ENCODE peak calls at places on chromosome 4, in ten cellular contexts. J is transverse colon, Y is esophagus squamous epithelium, Z is ovary, B is fibroblast of mammary gland, G is AG09309, L is heart right ventricle, K is tibial artery, X is epithelial cell of esophagus, H is fibroblast of lung. U is an unnamed sample.

GRCh38 chr4:102778720-102779119 is 18.0 kb upstream of the MANBA start:
- DNase-seq in K (no peak), J (peak), G (no peak), Y (no peak), Z (no peak), L (no peak), X (peak), H (no peak), B (no peak), U (no peak)

GRCh38 chr4:151291485-151291884 is 14.5 kb downstream of the PRSS48 start:
- DNase-seq in X (no peak), Y (no peak), L (no peak), B (peak), H (no peak), G (no peak), Z (no peak), J (no peak), K (no peak), U (peak)

GRCh38 chr4:53587123-53587522 is 4.2 kb downstream of the LNX1 start:
- DNase-seq in K (no peak), J (no peak), X (no peak), Y (no peak), H (no peak), G (no peak), Z (no peak), B (no peak), L (no peak), U (no peak)

GRCh38 chr4:59994118-59994517 is 1206.0 kb upstream of the ADGRL3 start:
- DNase-seq in L (no peak), Y (no peak), G (no peak), Z (no peak), X (no peak), K (no peak), H (no peak), B (no peak), J (no peak), U (no peak)

GRCh38 chr4:10706236-10706635 is 21.7 kb upstream of the CLNK start:
- DNase-seq in X (peak), Y (no peak), Z (no peak), G (no peak), B (peak), K (no peak), J (no peak), H (peak), L (no peak), U (no peak)

GRCh38 chr4:18100657-18101056 is 79.1 kb upstream of the LCORL start:
- DNase-seq in J (no peak), Y (no peak), H (no peak), G (no peak), Z (no peak), B (no peak), L (no peak), K (no peak), X (no peak), U (no peak)

GRCh38 chr4:153466637-153467153 is 535 bp downstream of the TMEM131L start:
- DNase-seq in Z (peak), Y (no peak), G (no peak), B (no peak), J (no peak), L (peak), X (no peak), H (no peak), K (no peak), U (no peak)

GRCh38 chr4:155796031-155796430 is 37.2 kb downstream of the GUCY1B1 start:
- DNase-seq in B (peak), X (peak), Z (no peak), G (no peak), H (peak), J (no peak), K (no peak), Y (no peak), L (no peak), U (peak)

GRCh38 chr4:143095447-143095846 is 89.3 kb upstream of the USP38 start:
- DNase-seq in K (no peak), Z (no peak), J (no peak), H (no peak), G (no peak), L (no peak), Y (no peak), B (no peak), X (no peak), U (no peak)

GRCh38 chr4:151415978-151416377 is 7.0 kb downstream of the FHIP1A start:
- DNase-seq in B (peak), K (no peak), G (peak), L (no peak), Y (no peak), J (no peak), Z (no peak), X (peak), H (peak), U (peak)

GRCh38 chr4:86220137-86220536 is 139.7 kb downstream of the MAPK10 start:
- DNase-seq in Z (no peak), G (peak), J (no peak), B (peak), Y (no peak), K (no peak), X (peak), H (peak), L (no peak), U (peak)

GRCh38 chr4:9703391-9703790 is 78.0 kb upstream of the DRD5 start:
- DNase-seq in H (peak), K (peak), Y (no peak), Z (no peak), G (no peak), J (peak), B (peak), X (peak), L (peak), U (peak)

GRCh38 chr4:98653006-98653405 is 5.4 kb downstream of the TSPAN5 start:
- DNase-seq in Z (no peak), J (no peak), Y (no peak), H (peak), L (no peak), X (peak), G (peak), K (no peak), B (peak), U (peak)

GRCh38 chr4:165560941-165561340 is 182.1 kb downstream of the CPE start:
- DNase-seq in L (no peak), X (peak), Y (no peak), J (no peak), G (no peak), Z (no peak), H (no peak), B (peak), K (no peak), U (no peak)

GRCh38 chr4:183638436-183638835 is 20.5 kb downstream of the RWDD4 start:
- DNase-seq in K (no peak), L (no peak), H (no peak), X (peak), G (peak), J (no peak), B (no peak), Z (no peak), Y (no peak), U (no peak)

GRCh38 chr4:56164921-56165320 is 216.2 kb downstream of the CEP135 start:
- DNase-seq in B (no peak), L (no peak), H (no peak), X (no peak), J (no peak), Z (no peak), Y (no peak), K (no peak), G (no peak), U (no peak)

GRCh38 chr4:78629991-78630541 is 78.5 kb downstream of the ANXA3 start:
- DNase-seq in X (no peak), Z (no peak), Y (no peak), J (peak), H (no peak), G (no peak), K (peak), B (no peak), L (no peak), U (no peak)

GRCh38 chr4:100469555-100469954 is 48.3 kb downstream of the EMCN start:
- DNase-seq in H (no peak), L (no peak), X (no peak), J (no peak), Y (no peak), Z (no peak), G (no peak), K (no peak), B (no peak), U (no peak)

GRCh38 chr4:15294202-15294601 is 133.6 kb upstream of the C1QTNF7 start:
- DNase-seq in Z (no peak), K (no peak), Y (no peak), X (no peak), L (no peak), B (no peak), H (no peak), J (no peak), G (no peak), U (no peak)

GRCh38 chr4:140609548-140610425 is 41.0 kb upstream of the UCP1 start:
- DNase-seq in Z (no peak), B (peak), G (peak), K (no peak), L (no peak), J (no peak), H (peak), X (peak), Y (no peak), U (peak)

GRCh38 chr4:119209077-119209476 is 3.4 kb upstream of the USP53 start:
- DNase-seq in B (peak), Y (no peak), X (peak), Z (no peak), L (no peak), K (no peak), J (no peak), H (peak), G (peak), U (peak)

GRCh38 chr4:71545168-71545567 is 206.3 kb downstream of the SLC4A4 start:
- DNase-seq in Y (no peak), H (peak), K (no peak), X (no peak), B (peak), Z (no peak), G (peak), J (no peak), L (no peak), U (peak)

GRCh38 chr4:179867300-179867878 is 2375.8 kb upstream of the TENM3 start:
- DNase-seq in G (no peak), Z (no peak), H (peak), X (peak), K (no peak), B (peak), L (peak), Y (no peak), J (peak), U (peak)

GRCh38 chr4:5205981-5206380 is 154.7 kb downstream of the STK32B start:
- DNase-seq in B (no peak), J (no peak), G (no peak), K (no peak), X (no peak), H (no peak), Z (no peak), Y (no peak), L (no peak), U (no peak)

GRCh38 chr4:36348403-36348938 is 67.1 kb downstream of the DTHD1 start:
- DNase-seq in L (no peak), J (no peak), B (no peak), K (no peak), Z (no peak), Y (no peak), H (no peak), G (no peak), X (no peak), U (no peak)

GRCh38 chr4:169716677-169717076 is 41.1 kb downstream of the HPF1 start:
- DNase-seq in L (no peak), H (no peak), X (no peak), B (peak), J (no peak), Z (no peak), K (no peak), G (no peak), Y (no peak), U (peak)

GRCh38 chr4:100421356-100421978 is 96.4 kb downstream of the EMCN start:
- DNase-seq in L (no peak), G (no peak), Y (no peak), J (no peak), B (peak), K (no peak), X (peak), Z (no peak), H (peak), U (peak)

GRCh38 chr4:186946682-186947294 is 223.1 kb upstream of the FAT1 start:
- DNase-seq in G (no peak), X (peak), H (no peak), J (peak), K (no peak), Y (no peak), Z (no peak), L (no peak), B (peak), U (peak)

DNA sequence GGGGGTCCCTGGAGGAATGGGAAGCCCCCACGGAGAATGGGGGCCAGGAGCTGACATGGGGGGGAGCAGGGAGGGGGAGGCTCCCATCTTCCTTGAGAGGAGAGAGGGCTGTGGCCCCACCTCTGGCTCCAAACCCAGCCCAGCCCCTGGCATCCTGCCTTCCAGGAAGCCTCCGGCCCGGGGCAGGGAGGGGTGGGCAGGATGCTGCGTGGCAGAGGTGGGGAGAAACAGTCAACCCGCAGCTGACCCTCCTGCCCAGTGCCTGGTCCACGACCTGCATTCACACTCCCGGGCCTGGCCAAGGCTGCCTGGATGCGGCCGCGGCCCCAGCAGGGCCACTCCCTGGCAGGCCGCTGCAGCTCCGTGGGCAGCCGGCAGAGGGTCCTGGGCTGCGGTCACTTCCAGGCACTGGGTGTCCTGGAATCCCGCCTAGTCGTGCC is 39.0 kb downstream of the CPLX1 start:
- DNase-seq in K (no peak), G (no peak), B (no peak), Z (no peak), X (no peak), Y (no peak), J (no peak), L (peak), H (no peak), U (no peak)
- H3K4me3 ChIP-seq in K (peak), G (no peak), B (no peak), Z (peak), X (no peak), Y (no peak), J (peak), L (peak), H (no peak), U (no peak)

DNA sequence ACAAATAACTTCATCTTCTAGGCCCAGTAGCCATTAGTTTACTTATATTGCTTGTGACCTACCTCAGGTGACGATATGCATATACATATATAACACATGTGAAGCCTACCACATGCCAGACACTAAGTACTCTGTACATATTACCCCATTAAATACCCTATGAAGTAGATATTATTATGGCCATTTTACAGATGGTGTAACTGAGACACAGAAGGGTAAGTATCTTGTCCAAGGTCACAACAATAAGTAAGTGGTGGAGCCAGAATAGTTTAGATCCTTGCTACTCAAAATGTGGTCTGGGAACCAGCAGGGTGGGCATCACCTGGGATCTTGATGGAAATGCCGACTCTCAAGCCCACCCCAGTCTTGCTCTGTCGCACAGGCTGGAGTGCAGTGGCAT is 78.1 kb upstream of the RAPGEF2 start:
- DNase-seq in J (no peak), H (no peak), K (no peak), L (no peak), G (no peak), Y (no peak), B (no peak), Z (no peak), X (no peak), U (no peak)
- TF ChIP-seq CTCF in J (no peak), H (no peak), K (no peak), L (no peak), G (no peak), Y (no peak), B (no peak), Z (no peak), X (no peak), U (no peak)

DNA sequence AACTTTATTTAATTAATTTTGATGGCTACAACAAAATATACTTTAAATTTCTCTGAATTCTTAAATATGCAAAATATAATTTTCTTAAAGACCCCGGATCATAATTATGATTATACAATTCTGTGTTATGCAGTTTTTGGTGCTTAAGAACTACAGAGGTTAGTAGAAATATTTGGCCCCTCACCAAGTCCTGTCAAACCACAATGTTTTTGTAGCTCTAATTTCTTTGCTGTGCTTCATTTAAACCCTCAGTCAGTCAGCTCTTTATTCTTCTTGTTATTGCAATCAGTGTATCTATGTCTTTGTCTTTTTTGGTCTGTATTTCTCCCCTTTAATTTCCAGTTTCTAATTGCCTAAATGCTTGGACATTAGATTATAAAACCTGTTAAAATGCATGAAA is 186.1 kb downstream of the CAMK2D start:
- DNase-seq in H (peak), Z (no peak), K (no peak), G (no peak), B (peak), X (no peak), J (no peak), L (no peak), Y (no peak), U (peak)
- H3K4me3 ChIP-seq in H (no peak), Z (no peak), K (no peak), G (no peak), B (no peak), X (no peak), J (no peak), L (no peak), Y (no peak), U (no peak)

GRCh38 chr4:157217708-157218107 is 2.8 kb upstream of the GRIA2 start:
- DNase-seq in G (no peak), B (peak), H (peak), L (no peak), Y (no peak), J (no peak), K (no peak), X (peak), Z (no peak), U (peak)
- TF ChIP-seq CTCF in G (peak), B (peak), H (peak), L (peak), Y (peak), J (peak), K (peak), X (peak), Z (no peak), U (peak)

GRCh38 chr4:37480509-37480908 is 205.7 kb downstream of the RELL1 start:
- DNase-seq in X (no peak), J (no peak), Y (no peak), H (no peak), G (no peak), B (no peak), K (no peak), Z (no peak), L (no peak), U (no peak)
- H3K4me3 ChIP-seq in X (no peak), J (no peak), Y (no peak), H (no peak), G (no peak), B (no peak), K (no peak), Z (no peak), L (no peak), U (no peak)

DNA sequence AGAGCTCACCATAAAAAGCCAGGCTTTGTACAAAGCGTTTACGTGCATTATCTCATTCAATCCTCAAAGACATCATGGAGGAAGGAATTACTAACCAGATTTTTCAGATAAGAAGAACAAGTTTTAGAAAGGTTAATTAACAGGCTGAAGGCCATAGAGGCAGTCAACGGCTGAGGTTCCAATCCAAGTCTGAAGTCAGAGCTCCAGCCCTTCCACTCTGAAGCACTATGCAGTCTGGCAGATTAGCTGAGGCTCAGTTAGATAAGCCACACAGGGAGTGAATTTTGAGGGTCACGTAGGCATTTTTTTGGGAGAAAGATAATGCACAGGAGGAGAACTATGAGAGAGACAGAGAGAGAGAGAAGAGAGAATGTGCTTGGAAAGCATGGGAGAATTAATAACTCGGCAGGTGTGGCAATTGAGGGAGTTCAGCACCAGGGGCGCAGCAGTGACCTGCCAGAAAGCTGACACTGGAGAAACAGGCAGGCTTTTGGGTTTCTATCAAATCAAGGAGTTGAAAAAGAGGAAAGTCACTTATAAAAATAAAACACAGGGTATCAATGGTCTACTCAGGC is 116.5 kb upstream of the NAP1L5 start:
- DNase-seq in H (no peak), X (no peak), J (no peak), G (no peak), Z (no peak), Y (no peak), K (no peak), L (no peak), B (no peak), U (no peak)
- TF ChIP-seq CTCF in H (no peak), X (peak), J (no peak), G (no peak), Z (no peak), Y (no peak), K (no peak), L (no peak), B (no peak), U (no peak)

DNA sequence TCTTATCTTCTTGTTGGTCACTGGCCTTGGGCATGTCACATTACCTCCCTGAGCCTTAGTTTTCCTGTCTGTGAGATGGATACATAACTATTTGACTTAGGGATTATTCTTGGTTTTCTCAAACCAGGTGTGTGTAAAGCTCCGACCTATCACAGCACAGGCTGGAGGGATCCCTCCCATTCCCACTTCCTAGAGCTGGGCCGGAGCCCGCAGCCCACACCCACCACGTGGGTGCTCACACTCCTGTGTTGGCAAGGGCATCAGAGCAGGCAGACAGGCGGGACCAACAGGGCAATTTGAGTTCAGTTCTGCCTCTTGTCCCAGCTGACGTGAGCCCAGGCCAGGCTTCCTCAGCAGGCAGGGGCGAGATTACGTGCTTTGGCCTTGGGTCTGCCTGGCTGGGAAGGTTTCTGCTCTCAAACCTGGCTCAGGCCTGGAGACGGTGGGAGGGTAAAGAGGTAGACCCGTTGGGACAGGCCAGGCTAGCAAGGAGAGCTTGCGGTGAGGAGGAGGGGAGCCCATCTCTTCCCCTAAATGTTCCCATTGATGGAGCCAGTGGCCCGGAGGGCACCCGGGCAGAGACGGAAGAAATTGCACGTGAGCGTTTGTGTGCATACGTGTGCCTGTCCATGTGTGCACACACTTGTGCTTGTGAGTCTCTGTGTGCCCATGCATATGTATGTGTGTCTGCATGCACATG is 734 bp upstream of the SH3TC1 start:
- DNase-seq in J (peak), Y (no peak), Z (no peak), H (no peak), K (no peak), X (peak), L (no peak), G (no peak), B (no peak), U (no peak)
- H3K4me3 ChIP-seq in J (no peak), Y (peak), Z (no peak), H (no peak), K (no peak), X (no peak), L (peak), G (no peak), B (no peak), U (no peak)

GRCh38 chr4:184762100-184762499 is 28.2 kb upstream of the CENPU start:
- DNase-seq in L (no peak), Y (no peak), K (no peak), G (no peak), X (no peak), B (no peak), H (no peak), Z (no peak), J (no peak), U (no peak)
- TF ChIP-seq CTCF in L (no peak), Y (no peak), K (no peak), G (no peak), X (no peak), B (no peak), H (no peak), Z (no peak), J (no peak), U (no peak)

DNA sequence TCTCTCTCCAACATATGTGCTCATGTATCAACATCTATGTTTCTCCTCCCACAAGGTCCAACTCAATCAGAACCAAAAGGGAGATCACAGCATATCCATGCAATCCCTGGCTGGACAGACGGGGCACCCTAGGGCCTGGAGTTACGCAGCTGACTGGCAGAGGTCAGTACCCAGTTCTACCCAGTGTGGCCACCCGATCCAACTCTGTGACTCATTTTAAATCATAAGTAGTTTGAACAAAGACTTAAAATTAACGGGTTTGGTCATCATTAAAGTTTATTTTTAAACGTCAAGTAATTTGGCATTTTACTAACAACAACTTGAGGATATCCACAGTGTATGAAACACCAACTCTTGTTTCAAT is 59.5 kb downstream of the APBB2 start:
- DNase-seq in B (no peak), X (no peak), Z (no peak), L (no peak), Y (no peak), K (no peak), J (no peak), G (no peak), H (no peak), U (peak)
- H3K4me3 ChIP-seq in B (no peak), X (no peak), Z (no peak), L (no peak), Y (no peak), K (no peak), J (no peak), G (no peak), H (no peak), U (no peak)